ENCODE peak calls at places on chromosome 18, in eight cellular contexts. G is right lobe of liver, L is endodermal cell, Z is HL-60, Q is astrocyte of the spinal cord, V is endothelial cell, N is OCI-LY7, H is adrenal gland. J is an unnamed sample.

GRCh38 chr18:20971886-20972267 is 139.7 kb downstream of the ROCK1 start:
- DNase-seq in Z (peak; percentile 38), N (peak; percentile 37), G (no peak), Q (peak; percentile 33), H (no peak), L (no peak), V (peak; percentile 31), J (no peak)

GRCh38 chr18:61606759-61607158 is 273.5 kb downstream of the CDH20 start:
- DNase-seq in N (no peak), Z (no peak), L (peak; percentile 93), Q (peak; percentile 85), G (peak; percentile 30), H (peak; percentile 64), V (peak; percentile 69), J (no peak)

GRCh38 chr18:60965856-60966255 is 367.4 kb upstream of the CDH20 start:
- DNase-seq in L (no peak), N (no peak), V (no peak), H (no peak), Q (no peak), Z (no peak), G (no peak), J (no peak)

GRCh38 chr18:48934708-48935432 is 15.9 kb downstream of the SMAD7 start:
- DNase-seq in Z (peak; percentile 72), G (peak; percentile 66), H (peak; percentile 55), Q (no peak), V (no peak), N (peak; percentile 59), L (no peak), J (no peak)

GRCh38 chr18:77250501-77250925 is 865 bp downstream of the GALR1 start:
- DNase-seq in G (no peak), H (no peak), N (no peak), Q (no peak), L (peak; percentile 74), Z (no peak), V (peak; percentile 22), J (no peak)

GRCh38 chr18:6743988-6744387 is 14.5 kb downstream of the ARHGAP28 start:
- DNase-seq in Z (no peak), H (no peak), G (no peak), L (no peak), N (no peak), V (no peak), Q (no peak), J (no peak)

GRCh38 chr18:38801640-38802039 is 1236.0 kb upstream of the CELF4 start:
- DNase-seq in Z (no peak), Q (no peak), L (peak; percentile 89), G (no peak), N (no peak), V (no peak), H (no peak), J (no peak)

GRCh38 chr18:52008330-52008729 is 331.7 kb upstream of the DCC start:
- DNase-seq in V (no peak), L (no peak), N (no peak), Z (no peak), G (no peak), Q (no peak), H (no peak), J (no peak)

GRCh38 chr18:62510744-62511143 is 12.1 kb upstream of the ZCCHC2 start:
- DNase-seq in V (no peak), N (no peak), G (no peak), H (no peak), L (no peak), Z (no peak), Q (no peak), J (no peak)

GRCh38 chr18:361941-362913 is 94.4 kb upstream of the THOC1 start:
- DNase-seq in G (no peak), V (peak; percentile 33), N (no peak), H (no peak), Z (no peak), L (no peak), Q (peak; percentile 86), J (no peak)

GRCh38 chr18:42392416-42392815 is 437.4 kb downstream of the PIK3C3 start:
- DNase-seq in N (no peak), H (no peak), G (no peak), V (no peak), L (no peak), Q (no peak), Z (no peak), J (no peak)

GRCh38 chr18:28041366-28041765 is 135.6 kb downstream of the CDH2 start:
- DNase-seq in V (no peak), N (no peak), G (no peak), L (no peak), Q (peak; percentile 82), Z (no peak), H (no peak), J (no peak)

GRCh38 chr18:10230072-10230471 is 224.4 kb upstream of the APCDD1 start:
- DNase-seq in N (no peak), Q (peak; percentile 78), H (no peak), L (peak; percentile 70), G (no peak), Z (no peak), V (no peak), J (no peak)

GRCh38 chr18:28831476-28831875 is 654.5 kb upstream of the CDH2 start:
- DNase-seq in L (no peak), G (no peak), Z (no peak), V (no peak), N (no peak), H (no peak), Q (peak; percentile 22), J (no peak)

GRCh38 chr18:111292-112014 is 46.9 kb upstream of the USP14 start:
- DNase-seq in V (peak; percentile 85), L (peak; percentile 85), Z (peak; percentile 56), H (peak; percentile 76), Q (peak; percentile 41), N (no peak), G (peak; percentile 72), J (no peak)

GRCh38 chr18:23648930-23649622 is 13.6 kb downstream of the ANKRD29 start:
- DNase-seq in Q (no peak), V (no peak), N (no peak), Z (no peak), L (no peak), H (no peak), G (no peak), J (no peak)

GRCh38 chr18:70781860-70782453 is 493.1 kb downstream of the SOCS6 start:
- DNase-seq in V (peak; percentile 12), Q (peak; percentile 18), L (peak; percentile 92), N (peak; percentile 15), G (peak; percentile 36), H (peak; percentile 40), Z (peak; percentile 52), J (no peak)

GRCh38 chr18:35029103-35029502 is 12.1 kb upstream of the MAPRE2 start:
- DNase-seq in Q (peak; percentile 57), V (no peak), N (no peak), G (no peak), L (no peak), Z (no peak), H (no peak), J (no peak)

GRCh38 chr18:35409921-35410320 is 32.8 kb upstream of the ZNF396 start:
- DNase-seq in N (no peak), Z (no peak), H (no peak), V (no peak), L (no peak), G (no peak), Q (no peak), J (no peak)

GRCh38 chr18:64287926-64288325 is 139.0 kb upstream of the LINC00305 start:
- DNase-seq in N (no peak), V (no peak), H (no peak), L (no peak), G (peak; percentile 65), Z (no peak), Q (no peak), J (no peak)

DNA sequence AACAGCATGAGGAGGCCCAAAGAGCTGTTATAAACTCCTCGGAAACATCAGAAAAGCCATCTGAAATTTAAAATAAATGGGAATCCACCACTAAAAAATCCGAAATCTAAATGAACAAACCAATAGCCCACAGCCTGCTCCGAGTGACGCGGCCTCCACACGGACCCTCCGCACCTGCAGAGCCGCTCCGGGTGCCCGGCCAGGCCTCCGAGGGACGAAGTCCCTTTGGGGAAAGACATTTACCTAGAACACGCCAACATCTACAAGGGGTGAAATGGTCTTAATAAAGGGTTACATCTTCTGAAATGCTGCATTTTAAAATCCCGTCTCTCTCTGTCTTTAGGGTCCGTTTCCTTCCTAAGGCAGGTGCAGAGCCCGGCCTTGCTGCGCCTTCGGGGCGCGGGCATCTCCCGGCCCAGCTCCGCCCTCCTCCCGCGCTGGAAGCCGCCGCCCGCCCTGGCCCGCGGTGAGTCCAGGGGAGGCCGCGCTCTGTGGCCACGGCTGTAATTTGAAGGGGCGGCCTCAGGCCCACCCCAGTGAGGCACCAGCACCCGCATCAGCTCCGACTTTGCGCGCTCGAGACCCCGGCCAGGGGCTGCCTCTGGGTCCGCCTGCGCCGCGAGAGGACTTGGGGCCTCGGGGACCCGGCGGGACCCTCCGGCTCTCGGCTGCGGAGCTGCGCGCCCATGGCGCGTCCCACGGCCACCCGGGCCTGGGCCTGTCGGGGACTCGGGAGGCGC is 42.3 kb upstream of the CTDP1 start:
- DNase-seq in V (no peak), L (peak; percentile 72), N (no peak), Z (no peak), H (no peak), Q (no peak), G (no peak), J (no peak)
- TF ChIP-seq CTCF in V (no peak), L (no peak), N (no peak), Z (no peak), H (no peak), Q (no peak), G (no peak), J (no peak)

GRCh38 chr18:14086459-14087231 is 45.6 kb downstream of the ZNF519 start:
- DNase-seq in L (peak; percentile 79), Q (peak; percentile 42), H (no peak), Z (peak; percentile 48), V (peak; percentile 35), G (no peak), N (peak; percentile 59), J (no peak)
- TF ChIP-seq CTCF in L (peak; percentile 92), Q (peak; percentile 78), H (peak; percentile 66), Z (peak; percentile 54), V (peak; percentile 67), G (peak; percentile 56), N (peak; percentile 93), J (peak; percentile 52)

DNA sequence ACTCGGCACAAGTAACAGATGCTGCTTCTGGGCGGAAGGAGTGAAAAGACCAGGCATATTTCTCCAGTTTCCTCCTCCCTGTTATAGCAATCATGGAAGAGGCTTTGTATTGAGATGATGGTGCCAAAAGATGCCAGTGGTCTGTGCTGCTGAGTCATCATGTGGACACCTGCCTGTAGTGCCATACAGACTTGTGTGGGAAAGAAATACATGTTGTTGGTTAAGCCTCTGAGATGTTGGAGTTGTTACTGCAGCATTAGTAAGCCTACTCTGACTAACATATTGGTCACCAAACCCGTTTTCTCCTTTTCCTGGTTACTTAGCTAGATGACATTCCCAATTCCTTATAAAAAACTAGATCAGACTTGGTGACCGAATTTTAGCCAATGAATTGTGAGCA is 356.9 kb downstream of the ZNF521 start:
- DNase-seq in Q (peak; percentile 39), H (no peak), G (no peak), V (no peak), N (no peak), Z (no peak), L (no peak), J (no peak)
- TF ChIP-seq CTCF in Q (no peak), H (no peak), G (no peak), V (no peak), N (no peak), Z (no peak), L (no peak), J (no peak)

DNA sequence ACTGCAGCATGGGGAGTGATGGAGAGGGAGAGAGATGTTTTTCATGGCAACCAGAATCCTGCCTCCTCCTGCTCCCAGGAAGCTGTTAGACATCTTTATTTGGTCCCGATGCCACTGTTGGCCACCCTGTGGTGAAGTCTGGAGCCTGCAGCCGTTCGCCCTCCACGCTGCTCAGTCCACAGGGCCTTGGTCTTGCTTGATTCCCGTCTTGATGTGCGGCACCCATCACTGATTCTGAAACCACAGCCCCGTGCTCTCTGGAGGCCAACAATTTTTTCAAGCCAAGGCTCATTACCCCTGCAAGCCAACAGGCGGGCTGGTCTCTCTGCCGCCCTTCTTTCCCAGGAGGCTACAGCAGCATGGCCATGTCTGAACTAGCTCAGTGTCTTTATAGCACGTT is 24.5 kb downstream of the SIGLEC15 start:
- DNase-seq in V (no peak), Q (no peak), N (no peak), Z (no peak), L (peak; percentile 81), H (no peak), G (no peak), J (no peak)
- TF ChIP-seq CTCF in V (no peak), Q (peak; percentile 50), N (peak; percentile 12), Z (no peak), L (peak; percentile 74), H (no peak), G (peak; percentile 11), J (no peak)

J was measured in CD14-positive monocyte.